ENCODE peak calls at places on chromosome 6, in five cellular contexts. One of them, this sample, is unnamed.

GRCh38 chr6:34922177-34922663 is 33.2 kb downstream of the ANKS1A start:
- DNase-seq in H1: no peak
- DNase-seq in GM12878: no peak
- DNase-seq in HepG2: peak; percentile 20
- DNase-seq in HCT116: no peak
- DNase-seq in this sample: no peak

GRCh38 chr6:120857422-120857821 is 476.9 kb downstream of the TBC1D32 start:
- DNase-seq in HCT116: no peak
- DNase-seq in HepG2: no peak
- DNase-seq in GM12878: no peak
- DNase-seq in H1: no peak
- DNase-seq in this sample: no peak

GRCh38 chr6:43953794-43954310 is 173.4 kb downstream of the MRPL14 start:
- DNase-seq in H1: peak; percentile 31
- DNase-seq in HepG2: peak; percentile 57
- DNase-seq in HCT116: no peak
- DNase-seq in GM12878: no peak
- DNase-seq in this sample: no peak

GRCh38 chr6:110214338-110214737 is 34.1 kb downstream of the CDC40 start:
- DNase-seq in HCT116: no peak
- DNase-seq in HepG2: no peak
- DNase-seq in GM12878: no peak
- DNase-seq in H1: no peak
- DNase-seq in this sample: no peak

GRCh38 chr6:73511796-73512195 is 9.0 kb downstream of the EEF1A1 start:
- DNase-seq in HCT116: no peak
- DNase-seq in H1: no peak
- DNase-seq in HepG2: no peak
- DNase-seq in GM12878: no peak
- DNase-seq in this sample: no peak

GRCh38 chr6:13924146-13924948 is 405 bp upstream of the RNF182 start:
- DNase-seq in HepG2: no peak
- DNase-seq in H1: no peak
- DNase-seq in HCT116: no peak
- DNase-seq in GM12878: no peak
- DNase-seq in this sample: no peak

GRCh38 chr6:89640804-89641203 is 2.3 kb upstream of the LYRM2 start:
- DNase-seq in H1: no peak
- DNase-seq in HepG2: no peak
- DNase-seq in GM12878: no peak
- DNase-seq in HCT116: no peak
- DNase-seq in this sample: no peak

GRCh38 chr6:13194852-13195251 is 133.5 kb downstream of the TBC1D7 start:
- DNase-seq in H1: peak; percentile 29
- DNase-seq in HCT116: peak; percentile 21
- DNase-seq in GM12878: no peak
- DNase-seq in HepG2: peak; percentile 64
- DNase-seq in this sample: peak; percentile 11

GRCh38 chr6:17311595-17312311 is 30.6 kb downstream of the RBM24 start:
- DNase-seq in GM12878: no peak
- DNase-seq in HepG2: peak; percentile 98
- DNase-seq in HCT116: no peak
- DNase-seq in H1: no peak
- DNase-seq in this sample: no peak

GRCh38 chr6:90605749-90606344 is 19.0 kb upstream of the MAP3K7 start:
- DNase-seq in GM12878: no peak
- DNase-seq in H1: no peak
- DNase-seq in HCT116: no peak
- DNase-seq in HepG2: no peak
- DNase-seq in this sample: no peak

GRCh38 chr6:28606424-28607391 is 81.0 kb downstream of the GPX5 start:
- DNase-seq in HCT116: peak; percentile 87
- DNase-seq in HepG2: peak; percentile 83
- DNase-seq in GM12878: peak; percentile 45
- DNase-seq in H1: no peak
- DNase-seq in this sample: peak; percentile 55

GRCh38 chr6:73299171-73300073 is 36.4 kb upstream of the KHDC1 start:
- DNase-seq in H1: no peak
- DNase-seq in HCT116: no peak
- DNase-seq in HepG2: no peak
- DNase-seq in GM12878: no peak
- DNase-seq in this sample: no peak

GRCh38 chr6:157982580-157983438 is 1.1 kb downstream of the SYNJ2 start:
- DNase-seq in GM12878: no peak
- DNase-seq in H1: no peak
- DNase-seq in HCT116: no peak
- DNase-seq in HepG2: peak; percentile 85
- DNase-seq in this sample: no peak

GRCh38 chr6:44494011-44494501 is 106.5 kb downstream of the CDC5L start:
- DNase-seq in H1: no peak
- DNase-seq in GM12878: no peak
- DNase-seq in HCT116: peak; percentile 37
- DNase-seq in HepG2: peak; percentile 80
- DNase-seq in this sample: no peak

GRCh38 chr6:161303628-161304340 is 29.9 kb upstream of the AGPAT4 start:
- DNase-seq in HepG2: no peak
- DNase-seq in H1: no peak
- DNase-seq in GM12878: no peak
- DNase-seq in HCT116: no peak
- DNase-seq in this sample: no peak

GRCh38 chr6:151675746-151676459 is 131.6 kb upstream of the ESR1 start:
- DNase-seq in H1: peak; percentile 47
- DNase-seq in HepG2: peak; percentile 64
- DNase-seq in GM12878: peak; percentile 11
- DNase-seq in HCT116: peak; percentile 57
- DNase-seq in this sample: peak; percentile 44

GRCh38 chr6:108105584-108105983 is 31.0 kb upstream of the OSTM1 start:
- DNase-seq in HCT116: no peak
- DNase-seq in H1: no peak
- DNase-seq in GM12878: no peak
- DNase-seq in HepG2: no peak
- DNase-seq in this sample: no peak

GRCh38 chr6:160462551-160463109 is 114.5 kb downstream of the SLC22A3 start:
- DNase-seq in H1: no peak
- DNase-seq in HCT116: no peak
- DNase-seq in HepG2: no peak
- DNase-seq in GM12878: peak; percentile 69
- DNase-seq in this sample: no peak

GRCh38 chr6:11675610-11676009 is 103.0 kb downstream of the ADTRP start:
- DNase-seq in GM12878: no peak
- DNase-seq in HepG2: no peak
- DNase-seq in HCT116: no peak
- DNase-seq in H1: no peak
- DNase-seq in this sample: no peak

GRCh38 chr6:161058746-161059145 is 67.2 kb downstream of the MAP3K4 start:
- DNase-seq in HCT116: no peak
- DNase-seq in HepG2: no peak
- DNase-seq in GM12878: no peak
- DNase-seq in H1: no peak
- DNase-seq in this sample: no peak

GRCh38 chr6:20669571-20670314 is 135.5 kb downstream of the CDKAL1 start:
- DNase-seq in GM12878: peak; percentile 46
- DNase-seq in HCT116: no peak
- DNase-seq in HepG2: no peak
- DNase-seq in H1: no peak
- DNase-seq in this sample: no peak

GRCh38 chr6:51249798-51250197 is 431.1 kb downstream of the TFAP2B start:
- DNase-seq in HepG2: no peak
- DNase-seq in H1: no peak
- DNase-seq in GM12878: no peak
- DNase-seq in HCT116: no peak
- DNase-seq in this sample: no peak

GRCh38 chr6:16671302-16672289 is 89.7 kb downstream of the ATXN1 start:
- DNase-seq in GM12878: no peak
- DNase-seq in HepG2: peak; percentile 19
- DNase-seq in H1: no peak
- DNase-seq in HCT116: no peak
- DNase-seq in this sample: peak; percentile 8

GRCh38 chr6:96002912-96003311 is 12.9 kb upstream of the FUT9 start:
- DNase-seq in HCT116: no peak
- DNase-seq in H1: no peak
- DNase-seq in HepG2: no peak
- DNase-seq in GM12878: no peak
- DNase-seq in this sample: no peak

GRCh38 chr6:35583893-35584688 is 71.4 kb upstream of the TULP1 start:
- DNase-seq in H1: peak; percentile 23
- DNase-seq in HepG2: peak; percentile 78
- DNase-seq in HCT116: peak; percentile 68
- DNase-seq in GM12878: peak; percentile 37
- DNase-seq in this sample: peak; percentile 58

GRCh38 chr6:84460491-84460890 is 233.0 kb upstream of the CEP162 start:
- DNase-seq in H1: no peak
- DNase-seq in HepG2: no peak
- DNase-seq in HCT116: no peak
- DNase-seq in GM12878: no peak
- DNase-seq in this sample: no peak

GRCh38 chr6:39227476-39227875 is 1.8 kb downstream of the KCNK5 start:
- DNase-seq in H1: no peak
- DNase-seq in HepG2: no peak
- DNase-seq in GM12878: no peak
- DNase-seq in HCT116: no peak
- DNase-seq in this sample: no peak

GRCh38 chr6:39226606-39227300 is 2.5 kb downstream of the KCNK5 start:
- DNase-seq in GM12878: no peak
- DNase-seq in HCT116: no peak
- DNase-seq in HepG2: no peak
- DNase-seq in H1: no peak
- DNase-seq in this sample: no peak

GRCh38 chr6:39228111-39228971 is 934 bp downstream of the KCNK5 start:
- DNase-seq in GM12878: no peak
- DNase-seq in H1: no peak
- DNase-seq in HCT116: no peak
- DNase-seq in HepG2: no peak
- DNase-seq in this sample: no peak

GRCh38 chr6:39231386-39231785 is 2.1 kb upstream of the KCNK5 start:
- DNase-seq in GM12878: no peak
- DNase-seq in H1: no peak
- DNase-seq in HCT116: no peak
- DNase-seq in HepG2: no peak
- DNase-seq in this sample: no peak

DNA sequence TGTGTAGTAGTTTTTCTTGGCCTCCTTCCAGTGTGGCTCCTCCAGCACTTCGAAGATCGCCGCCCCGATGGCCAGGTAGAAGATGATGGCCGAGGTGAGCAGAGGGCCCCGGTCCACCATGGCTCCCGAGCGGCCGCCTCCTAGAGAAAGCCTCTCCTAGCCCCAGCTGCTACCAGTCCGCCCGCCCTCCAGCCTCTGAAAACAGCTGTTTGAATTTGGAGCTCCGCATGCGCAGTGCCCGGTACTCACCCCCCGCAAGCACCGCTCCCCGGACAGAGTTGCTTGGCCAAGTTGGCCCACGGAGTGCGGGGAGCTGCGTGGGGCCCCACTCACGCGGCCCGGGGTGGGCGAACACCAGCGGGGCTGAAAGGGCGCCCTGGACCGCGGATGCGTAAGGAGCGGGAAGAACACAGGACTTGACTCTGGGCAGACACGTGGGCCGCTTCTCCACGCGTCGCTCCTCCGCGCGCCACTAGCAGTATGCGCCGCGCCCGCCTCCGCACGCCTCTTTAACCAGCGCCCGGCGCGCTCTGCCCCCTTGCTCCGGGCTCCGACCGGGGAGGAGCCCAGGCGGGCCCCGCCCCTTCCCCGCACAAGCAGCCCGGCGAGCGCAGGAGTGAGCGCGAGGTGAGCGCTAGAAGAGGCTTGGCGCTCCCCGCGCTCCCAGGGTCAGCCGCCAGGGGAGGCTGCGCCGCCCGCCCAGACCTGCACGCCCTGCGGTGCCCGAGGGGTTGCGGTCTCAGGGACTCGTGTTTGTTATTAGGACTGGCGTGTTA is at the start of gene KCNK5:
- DNase-seq in HCT116: peak; percentile 73
- DNase-seq in GM12878: no peak
- DNase-seq in H1: peak; percentile 80
- DNase-seq in HepG2: peak; percentile 13
- DNase-seq in this sample: peak; percentile 82
- TF ChIP-seq ZNF274 in HCT116: no peak
- TF ChIP-seq ZNF274 in GM12878: no peak
- TF ChIP-seq ZNF274 in H1: no peak
- TF ChIP-seq ZNF274 in HepG2: no peak
- TF ChIP-seq ZNF274 in this sample: no peak

DNA sequence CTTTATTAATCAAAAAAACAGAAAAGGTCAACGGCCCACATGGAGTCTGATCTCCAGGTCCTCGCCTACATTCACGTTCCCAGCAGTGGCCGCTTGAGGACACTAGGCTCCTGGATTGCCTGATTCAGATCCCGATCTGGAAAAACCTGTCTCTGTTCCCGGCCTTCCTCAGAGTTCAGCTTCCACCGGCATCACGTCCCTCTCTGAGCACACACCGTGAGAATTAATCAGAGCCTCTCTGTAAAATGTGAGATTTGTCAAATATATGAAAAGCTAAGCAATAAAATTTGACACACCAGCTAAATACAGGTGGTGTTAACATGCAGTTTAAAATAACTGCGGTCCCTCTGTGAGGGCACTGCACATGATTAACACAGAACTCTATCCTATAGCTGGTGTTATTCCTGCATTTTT is 122.8 kb upstream of the COL21A1 start:
- DNase-seq in GM12878: no peak
- DNase-seq in HepG2: peak; percentile 87
- DNase-seq in H1: no peak
- DNase-seq in HCT116: peak; percentile 76
- DNase-seq in this sample: no peak
- TF ChIP-seq ZNF274 in GM12878: no peak
- TF ChIP-seq ZNF274 in HepG2: no peak
- TF ChIP-seq ZNF274 in H1: no peak
- TF ChIP-seq ZNF274 in HCT116: no peak
- TF ChIP-seq ZNF274 in this sample: no peak

GRCh38 chr6:30202366-30202765 is 10.8 kb downstream of the TRIM26 start:
- DNase-seq in GM12878: no peak
- DNase-seq in HCT116: no peak
- DNase-seq in H1: no peak
- DNase-seq in HepG2: no peak
- DNase-seq in this sample: no peak

GRCh38 chr6:30206799-30207618 is 6.2 kb downstream of the TRIM26 start:
- DNase-seq in GM12878: no peak
- DNase-seq in H1: no peak
- DNase-seq in HepG2: peak; percentile 95
- DNase-seq in HCT116: no peak
- DNase-seq in this sample: no peak

GRCh38 chr6:30207619-30208295 is 5.4 kb downstream of the TRIM26 start:
- DNase-seq in GM12878: no peak
- DNase-seq in HepG2: no peak
- DNase-seq in H1: no peak
- DNase-seq in HCT116: no peak
- DNase-seq in this sample: no peak

GRCh38 chr6:30211306-30211705 is 1.9 kb downstream of the TRIM26 start:
- DNase-seq in HCT116: no peak
- DNase-seq in HepG2: no peak
- DNase-seq in GM12878: no peak
- DNase-seq in H1: no peak
- DNase-seq in this sample: no peak

GRCh38 chr6:30206152-30206551 is 7.1 kb downstream of the TRIM26 start:
- DNase-seq in HepG2: no peak
- DNase-seq in GM12878: no peak
- DNase-seq in H1: no peak
- DNase-seq in HCT116: no peak
- DNase-seq in this sample: no peak
- TF ChIP-seq ZNF274 in HepG2: no peak
- TF ChIP-seq ZNF274 in GM12878: no peak
- TF ChIP-seq ZNF274 in H1: no peak
- TF ChIP-seq ZNF274 in HCT116: no peak
- TF ChIP-seq ZNF274 in this sample: no peak

GRCh38 chr6:136816716-136817115 is 5.7 kb upstream of the PEX7 start:
- DNase-seq in HCT116: no peak
- DNase-seq in GM12878: no peak
- DNase-seq in HepG2: no peak
- DNase-seq in H1: no peak
- DNase-seq in this sample: no peak
- TF ChIP-seq ZNF274 in HCT116: no peak
- TF ChIP-seq ZNF274 in GM12878: no peak
- TF ChIP-seq ZNF274 in HepG2: no peak
- TF ChIP-seq ZNF274 in H1: no peak
- TF ChIP-seq ZNF274 in this sample: no peak